ENCODE peak calls at places on chromosome 15, in four cellular contexts. J is esophagus squamous epithelium, S is right lobe of liver, E is heart left ventricle. F is an unnamed sample. For H3K4me1, the result is how much of the 10 kb centered on the place peaks cover.

GRCh38 chr15:70259030-70259424 is 161.3 kb upstream of the TLE3 start:
- DNase-seq in J (no peak), S (peak), E (peak), F (peak)

GRCh38 chr15:60005352-60006202 is 1.5 kb downstream of the FOXB1 start:
- DNase-seq in J (no peak), S (no peak), E (no peak), F (no peak)

GRCh38 chr15:40070166-40070557 is 31.2 kb upstream of the SRP14 start:
- DNase-seq in J (no peak), S (no peak), E (no peak), F (no peak)

GRCh38 chr15:60740787-60741354 is 261.9 kb upstream of the ICE2 start:
- DNase-seq in J (no peak), S (no peak), E (no peak), F (no peak)

GRCh38 chr15:57890351-57890750 is 175.2 kb downstream of the ALDH1A2 start:
- DNase-seq in J (no peak), S (no peak), E (no peak), F (no peak)

GRCh38 chr15:45611305-45611704 is 23.5 kb upstream of the SQOR start:
- DNase-seq in J (no peak), S (no peak), E (no peak), F (no peak)

GRCh38 chr15:78536134-78536533 is 4.1 kb upstream of the PSMA4 start:
- DNase-seq in J (no peak), S (no peak), E (no peak), F (no peak)

GRCh38 chr15:70327328-70328136 is 229.8 kb upstream of the TLE3 start:
- DNase-seq in J (no peak), S (no peak), E (no peak), F (no peak)

GRCh38 chr15:39657714-39658113 is 76.8 kb downstream of the THBS1 start:
- DNase-seq in J (no peak), S (no peak), E (no peak), F (no peak)

GRCh38 chr15:41513282-41514227 is at the start of gene LTK:
- DNase-seq in J (no peak), S (peak), E (peak), F (no peak)

GRCh38 chr15:50628421-50628820 is 58.2 kb downstream of the TRPM7 start:
- DNase-seq in J (no peak), S (no peak), E (no peak), F (no peak)

GRCh38 chr15:50624616-50625168 is 61.9 kb downstream of the TRPM7 start:
- DNase-seq in J (no peak), S (no peak), E (no peak), F (no peak)

DNA sequence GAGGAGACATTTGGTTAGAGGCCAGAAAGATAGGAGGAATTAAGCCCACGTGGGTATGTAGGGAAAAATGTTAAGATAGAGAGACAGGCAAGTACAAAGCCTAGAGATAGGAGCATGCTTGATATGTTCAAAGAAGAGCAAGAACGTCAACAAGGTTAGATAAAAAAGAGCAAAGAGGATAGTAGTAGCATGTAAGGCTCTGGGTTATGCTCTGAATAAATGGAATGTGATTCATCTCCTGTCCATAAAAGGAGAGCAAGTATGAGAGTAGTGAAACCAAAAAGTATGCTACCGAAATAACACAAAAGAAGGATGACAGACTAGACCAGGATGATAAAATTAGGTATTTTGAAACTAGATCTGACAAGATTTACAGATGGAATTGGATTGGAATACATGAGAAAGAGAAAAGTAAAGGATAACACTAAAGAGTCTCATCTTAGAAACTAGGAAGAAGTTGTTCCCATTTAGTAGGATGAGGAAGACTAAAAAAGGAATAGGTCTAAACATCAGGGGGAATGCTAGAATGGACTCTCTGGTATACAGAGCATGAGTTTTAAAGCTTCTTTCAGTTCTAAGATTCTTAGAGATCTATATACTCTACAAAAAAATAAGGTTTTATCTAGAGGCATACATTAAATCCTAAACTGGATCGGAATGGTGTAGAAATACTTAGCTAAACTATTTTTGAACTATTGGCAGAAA is 59.1 kb downstream of the TRPM7 start:
- DNase-seq in J (no peak), S (no peak), E (no peak), F (no peak)
- H3K27ac ChIP-seq in J (no peak), S (no peak), E (no peak), F (no peak)

GRCh38 chr15:65931221-65931620 is 61.9 kb downstream of the RAB11A start:
- DNase-seq in J (no peak), S (no peak), E (no peak), F (no peak)
- TF ChIP-seq POLR2A in J (no peak), S (no peak), E (no peak), F (no peak)

GRCh38 chr15:76309561-76310330 is 1.5 kb downstream of the ETFA start:
- DNase-seq in J (no peak), S (no peak), E (peak), F (no peak)
- H3K4me1 ChIP-seq in J (under half), S (under half), E (under half), F (under half)

GRCh38 chr15:33114484-33114767 is 80.1 kb downstream of the FMN1 start:
- DNase-seq in J (no peak), S (no peak), E (no peak), F (no peak)
- H3K27ac ChIP-seq in J (no peak), S (no peak), E (no peak), F (no peak)

DNA sequence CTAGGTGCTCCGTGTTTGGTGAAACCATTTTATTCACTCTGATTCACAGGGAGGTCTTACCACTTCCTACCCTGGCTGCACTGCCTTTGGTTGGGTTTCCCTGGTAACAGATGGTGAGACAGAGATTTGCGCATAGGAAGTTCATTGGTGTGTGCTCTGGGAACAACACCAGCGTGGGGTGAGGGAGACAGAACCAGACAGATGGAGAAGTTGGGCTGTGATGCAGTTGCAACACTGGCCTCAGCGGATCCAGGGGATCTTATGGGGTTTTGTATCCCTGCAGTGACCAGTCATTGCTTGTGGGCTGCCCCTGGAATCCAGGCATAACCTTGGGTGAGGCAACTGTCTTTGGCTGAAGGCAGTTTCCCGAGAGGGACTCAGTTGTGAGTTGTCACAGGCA is 12.5 kb upstream of the IL16 start:
- DNase-seq in J (no peak), S (no peak), E (no peak), F (no peak)
- TF ChIP-seq POLR2A in J (no peak), S (no peak), E (no peak), F (no peak)

GRCh38 chr15:35698331-35698730 is 152.4 kb upstream of the DPH6 start:
- DNase-seq in J (no peak), S (no peak), E (no peak), F (no peak)
- H3K4me1 ChIP-seq in J (under half), S (under half), E (under half), F (under half)

GRCh38 chr15:87572381-87572780 is 684.2 kb downstream of the NTRK3 start:
- DNase-seq in J (no peak), S (no peak), E (no peak), F (no peak)
- H3K27ac ChIP-seq in J (no peak), S (no peak), E (no peak), F (no peak)